ENCODE peak calls at places on chromosomes 12 and 14, in six cellular contexts. One of them, this sample, is unnamed.
A peak's percentile ranks its signal among the peaks of the same experiment; 100 is the strongest.

GRCh38 chr14:89957791-89958190 is 2.1 kb downstream of the TDP1 start:
- DNase-seq in GM12878: no peak
- DNase-seq in HepG2: no peak
- DNase-seq in HCT116: no peak
- DNase-seq in spleen: peak; percentile 73
- DNase-seq in H1: no peak
- DNase-seq in this sample: no peak

GRCh38 chr12:4112734-4113396 is 160.7 kb upstream of the CCND2 start:
- DNase-seq in GM12878: no peak
- DNase-seq in HepG2: no peak
- DNase-seq in HCT116: no peak
- DNase-seq in spleen: no peak
- DNase-seq in H1: peak; percentile 32
- DNase-seq in this sample: no peak

GRCh38 chr14:49950275-49951250 is 57.7 kb downstream of the ARF6 start:
- DNase-seq in GM12878: no peak
- DNase-seq in HepG2: no peak
- DNase-seq in HCT116: peak; percentile 66
- DNase-seq in spleen: no peak
- DNase-seq in H1: no peak
- DNase-seq in this sample: peak; percentile 89

GRCh38 chr12:43063642-43064041 is 474.1 kb upstream of the PRICKLE1 start:
- DNase-seq in GM12878: no peak
- DNase-seq in HepG2: no peak
- DNase-seq in HCT116: no peak
- DNase-seq in spleen: no peak
- DNase-seq in H1: no peak
- DNase-seq in this sample: no peak

GRCh38 chr12:48767047-48767446 is 21.8 kb downstream of the ADCY6 start:
- DNase-seq in GM12878: no peak
- DNase-seq in HepG2: no peak
- DNase-seq in HCT116: no peak
- DNase-seq in spleen: peak; percentile 64
- DNase-seq in H1: no peak
- DNase-seq in this sample: no peak

GRCh38 chr12:11941601-11942360 is 129.0 kb upstream of the BCL2L14 start:
- DNase-seq in GM12878: no peak
- DNase-seq in HepG2: no peak
- DNase-seq in HCT116: no peak
- DNase-seq in spleen: no peak
- DNase-seq in H1: no peak
- DNase-seq in this sample: no peak

GRCh38 chr12:89873745-89874144 is 165.1 kb upstream of the ATP2B1 start:
- DNase-seq in GM12878: no peak
- DNase-seq in HepG2: no peak
- DNase-seq in HCT116: no peak
- DNase-seq in spleen: no peak
- DNase-seq in H1: no peak
- DNase-seq in this sample: no peak

GRCh38 chr12:129276408-129277042 is 423.2 kb downstream of the GLT1D1 start:
- DNase-seq in GM12878: no peak
- DNase-seq in HepG2: no peak
- DNase-seq in HCT116: no peak
- DNase-seq in spleen: no peak
- DNase-seq in H1: no peak
- DNase-seq in this sample: no peak

GRCh38 chr14:100108042-100108825 is 43.0 kb downstream of the EVL start:
- DNase-seq in GM12878: peak; percentile 15
- DNase-seq in HepG2: peak; percentile 55
- DNase-seq in HCT116: peak; percentile 48
- DNase-seq in spleen: peak; percentile 94
- DNase-seq in H1: peak; percentile 98
- DNase-seq in this sample: peak; percentile 56

GRCh38 chr12:82124711-82125110 is 233.5 kb downstream of the CCDC59 start:
- DNase-seq in GM12878: no peak
- DNase-seq in HepG2: no peak
- DNase-seq in HCT116: no peak
- DNase-seq in spleen: no peak
- DNase-seq in H1: no peak
- DNase-seq in this sample: no peak

GRCh38 chr12:180445-180844 is 33.5 kb downstream of the SLC6A12 start:
- DNase-seq in GM12878: peak; percentile 25
- DNase-seq in HepG2: no peak
- DNase-seq in HCT116: no peak
- DNase-seq in spleen: no peak
- DNase-seq in H1: no peak
- DNase-seq in this sample: no peak

GRCh38 chr14:75452900-75453816 is 25.3 kb downstream of the JDP2 start:
- DNase-seq in GM12878: no peak
- DNase-seq in HepG2: peak; percentile 86
- DNase-seq in HCT116: no peak
- DNase-seq in spleen: peak; percentile 83
- DNase-seq in H1: peak; percentile 82
- DNase-seq in this sample: peak; percentile 89

GRCh38 chr12:9969673-9970072 is 1.5 kb upstream of the CLEC12A start:
- DNase-seq in GM12878: no peak
- DNase-seq in HepG2: no peak
- DNase-seq in HCT116: no peak
- DNase-seq in spleen: no peak
- DNase-seq in H1: no peak
- DNase-seq in this sample: no peak

GRCh38 chr12:32551058-32551457 is 128.0 kb upstream of the DNM1L start:
- DNase-seq in GM12878: no peak
- DNase-seq in HepG2: no peak
- DNase-seq in HCT116: no peak
- DNase-seq in spleen: no peak
- DNase-seq in H1: no peak
- DNase-seq in this sample: no peak

GRCh38 chr14:51018521-51018920 is 74.2 kb upstream of the PYGL start:
- DNase-seq in GM12878: no peak
- DNase-seq in HepG2: no peak
- DNase-seq in HCT116: no peak
- DNase-seq in spleen: no peak
- DNase-seq in H1: no peak
- DNase-seq in this sample: no peak

GRCh38 chr12:49979061-49979586 is 6.4 kb downstream of the AQP6 start:
- DNase-seq in GM12878: no peak
- DNase-seq in HepG2: no peak
- DNase-seq in HCT116: no peak
- DNase-seq in spleen: no peak
- DNase-seq in H1: no peak
- DNase-seq in this sample: no peak

GRCh38 chr12:95402096-95402495 is 71.9 kb upstream of the METAP2 start:
- DNase-seq in GM12878: no peak
- DNase-seq in HepG2: no peak
- DNase-seq in HCT116: no peak
- DNase-seq in spleen: no peak
- DNase-seq in H1: no peak
- DNase-seq in this sample: no peak

GRCh38 chr14:37329189-37330001 is 131.7 kb downstream of the MIPOL1 start:
- DNase-seq in GM12878: no peak
- DNase-seq in HepG2: peak; percentile 92
- DNase-seq in HCT116: no peak
- DNase-seq in spleen: no peak
- DNase-seq in H1: no peak
- DNase-seq in this sample: no peak

GRCh38 chr12:108560321-108560721 is 652 bp downstream of the SART3 start:
- DNase-seq in GM12878: no peak
- DNase-seq in HepG2: peak; percentile 28
- DNase-seq in HCT116: no peak
- DNase-seq in spleen: no peak
- DNase-seq in H1: no peak
- DNase-seq in this sample: no peak

GRCh38 chr12:96177013-96177412 is 17.2 kb upstream of the ELK3 start:
- DNase-seq in GM12878: no peak
- DNase-seq in HepG2: no peak
- DNase-seq in HCT116: no peak
- DNase-seq in spleen: no peak
- DNase-seq in H1: no peak
- DNase-seq in this sample: no peak

GRCh38 chr12:105064564-105065222 is 19.6 kb downstream of the ALDH1L2 start:
- DNase-seq in GM12878: no peak
- DNase-seq in HepG2: no peak
- DNase-seq in HCT116: no peak
- DNase-seq in spleen: no peak
- DNase-seq in H1: no peak
- DNase-seq in this sample: no peak

GRCh38 chr12:113273053-113273725 is 51.9 kb downstream of the TPCN1 start:
- DNase-seq in GM12878: no peak
- DNase-seq in HepG2: no peak
- DNase-seq in HCT116: no peak
- DNase-seq in spleen: no peak
- DNase-seq in H1: no peak
- DNase-seq in this sample: no peak

GRCh38 chr12:113269257-113269943 is 48.1 kb downstream of the TPCN1 start:
- DNase-seq in GM12878: no peak
- DNase-seq in HepG2: no peak
- DNase-seq in HCT116: no peak
- DNase-seq in spleen: no peak
- DNase-seq in H1: no peak
- DNase-seq in this sample: no peak

GRCh38 chr12:113270709-113271009 is 49.4 kb downstream of the TPCN1 start:
- DNase-seq in GM12878: no peak
- DNase-seq in HepG2: no peak
- DNase-seq in HCT116: no peak
- DNase-seq in spleen: no peak
- DNase-seq in H1: no peak
- DNase-seq in this sample: no peak

GRCh38 chr12:113271466-113271852 is 50.2 kb downstream of the TPCN1 start:
- DNase-seq in GM12878: no peak
- DNase-seq in HepG2: no peak
- DNase-seq in HCT116: no peak
- DNase-seq in spleen: no peak
- DNase-seq in H1: no peak
- DNase-seq in this sample: no peak

GRCh38 chr12:113271853-113272561 is 50.7 kb downstream of the TPCN1 start:
- DNase-seq in GM12878: no peak
- DNase-seq in HepG2: peak; percentile 74
- DNase-seq in HCT116: no peak
- DNase-seq in spleen: no peak
- DNase-seq in H1: no peak
- DNase-seq in this sample: no peak
- TF ChIP-seq POLR2A in GM12878: no peak
- TF ChIP-seq POLR2A in HepG2: no peak
- TF ChIP-seq POLR2A in HCT116: no peak
- TF ChIP-seq POLR2A in spleen: no peak
- TF ChIP-seq POLR2A in H1: no peak
- TF ChIP-seq POLR2A in this sample: no peak

DNA sequence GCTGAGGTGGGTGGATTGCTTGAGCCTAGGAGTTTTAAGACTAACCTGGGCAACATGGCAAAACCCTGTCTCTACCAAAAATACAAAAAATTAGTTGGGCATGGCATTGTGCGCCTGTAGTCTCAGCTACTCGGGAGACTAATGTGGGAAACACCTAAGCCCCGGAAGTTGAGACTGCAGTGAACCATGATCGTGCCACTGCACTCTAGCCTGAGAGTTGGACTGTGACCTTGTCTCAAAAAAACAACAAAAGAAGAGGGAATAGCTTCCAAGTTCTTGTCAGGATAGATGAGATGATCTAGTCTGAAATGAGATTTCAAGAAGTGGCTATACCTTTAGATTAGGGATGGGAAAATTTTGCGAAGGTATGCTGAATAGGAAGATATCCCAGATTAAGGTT is 14.8 kb upstream of the C12orf50 start:
- DNase-seq in GM12878: no peak
- DNase-seq in HepG2: no peak
- DNase-seq in HCT116: no peak
- DNase-seq in spleen: no peak
- DNase-seq in H1: no peak
- DNase-seq in this sample: no peak
- TF ChIP-seq CTCF in GM12878: no peak
- TF ChIP-seq CTCF in HepG2: no peak
- TF ChIP-seq CTCF in HCT116: no peak
- TF ChIP-seq CTCF in spleen: no peak
- TF ChIP-seq CTCF in H1: no peak
- TF ChIP-seq CTCF in this sample: no peak

DNA sequence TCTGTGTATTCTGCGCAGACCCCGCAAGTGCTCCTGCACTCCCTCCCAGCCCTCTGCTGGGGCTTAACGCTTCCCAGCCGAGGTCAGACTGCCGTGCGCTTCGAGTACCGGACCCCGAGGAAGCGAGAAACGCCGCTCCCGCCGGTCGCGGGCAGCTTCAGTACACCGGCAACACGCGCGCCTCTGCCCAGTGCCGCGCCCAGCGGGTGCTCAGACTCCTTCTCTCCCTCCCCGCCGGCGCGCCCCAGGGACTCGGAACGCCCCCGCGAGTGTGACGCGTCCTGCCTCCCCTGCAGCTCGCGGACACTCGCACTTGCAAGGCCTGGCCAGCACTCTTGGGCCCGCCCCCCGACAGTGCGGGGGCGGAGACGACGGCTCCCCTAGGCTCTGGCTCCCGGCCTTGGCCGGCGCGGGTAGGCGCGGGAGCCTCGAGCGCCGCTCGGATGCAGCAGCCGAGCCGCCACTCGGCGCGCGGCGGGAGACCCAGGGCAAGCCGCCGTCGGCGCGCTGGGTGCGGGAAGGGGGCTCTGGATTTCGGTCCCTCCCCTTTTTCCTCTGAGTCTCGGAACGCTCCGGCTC is at the start of gene PTGER2:
- DNase-seq in GM12878: no peak
- DNase-seq in HepG2: no peak
- DNase-seq in HCT116: peak; percentile 57
- DNase-seq in spleen: peak; percentile 97
- DNase-seq in H1: no peak
- DNase-seq in this sample: peak; percentile 63
- TF ChIP-seq POLR2AphosphoS5 in GM12878: no peak
- TF ChIP-seq POLR2AphosphoS5 in HepG2: no peak
- TF ChIP-seq POLR2AphosphoS5 in HCT116: no peak
- TF ChIP-seq POLR2AphosphoS5 in spleen: peak; percentile 92
- TF ChIP-seq POLR2AphosphoS5 in H1: no peak
- TF ChIP-seq POLR2AphosphoS5 in this sample: no peak

GRCh38 chr14:24051789-24052655 is at the start of gene CARMIL3:
- DNase-seq in GM12878: no peak
- DNase-seq in HepG2: peak; percentile 56
- DNase-seq in HCT116: no peak
- DNase-seq in spleen: peak; percentile 91
- DNase-seq in H1: peak; percentile 89
- DNase-seq in this sample: no peak
- TF ChIP-seq POLR2A in GM12878: peak; percentile 50
- TF ChIP-seq POLR2A in HepG2: no peak
- TF ChIP-seq POLR2A in HCT116: peak; percentile 22
- TF ChIP-seq POLR2A in spleen: no peak
- TF ChIP-seq POLR2A in H1: no peak
- TF ChIP-seq POLR2A in this sample: no peak

GRCh38 chr12:27653661-27654060 is 42.6 kb upstream of the REP15 start:
- DNase-seq in GM12878: no peak
- DNase-seq in HepG2: no peak
- DNase-seq in HCT116: no peak
- DNase-seq in spleen: no peak
- DNase-seq in H1: no peak
- DNase-seq in this sample: no peak
- TF ChIP-seq CTCF in GM12878: no peak
- TF ChIP-seq CTCF in HepG2: no peak
- TF ChIP-seq CTCF in HCT116: no peak
- TF ChIP-seq CTCF in spleen: no peak
- TF ChIP-seq CTCF in H1: no peak
- TF ChIP-seq CTCF in this sample: no peak

GRCh38 chr12:98371419-98371818 is 144.0 kb upstream of the TMPO start:
- DNase-seq in GM12878: no peak
- DNase-seq in HepG2: no peak
- DNase-seq in HCT116: no peak
- DNase-seq in spleen: no peak
- DNase-seq in H1: no peak
- DNase-seq in this sample: no peak
- TF ChIP-seq POLR2AphosphoS5 in GM12878: no peak
- TF ChIP-seq POLR2AphosphoS5 in HepG2: no peak
- TF ChIP-seq POLR2AphosphoS5 in HCT116: no peak
- TF ChIP-seq POLR2AphosphoS5 in spleen: no peak
- TF ChIP-seq POLR2AphosphoS5 in H1: no peak
- TF ChIP-seq POLR2AphosphoS5 in this sample: no peak

This sample was measured in breast epithelium.